ENCODE peak calls at places on chromosomes 13 and 19, in nine cellular contexts. D is spleen; F is brain microvascular endothelial cell; X is CD4-positive, alpha-beta memory T cell; I is Caco-2; U is stomach; J is AG04450; S is sigmoid colon; Q is cardiac fibroblast. H is an unnamed sample.

GRCh38 chr19:51783373-51783772 is 11.6 kb upstream of the FPR3 start:
- DNase-seq in D (no peak), F (peak; percentile 8), X (no peak), I (peak; percentile 7), U (no peak), J (no peak), S (no peak), Q (peak; percentile 51), H (no peak)

GRCh38 chr13:73339086-73339485 is 280.3 kb downstream of the KLF5 start:
- DNase-seq in D (no peak), F (no peak), X (no peak), I (no peak), U (no peak), J (no peak), S (no peak), Q (no peak), H (no peak)

GRCh38 chr19:44003461-44004134 is 841 bp downstream of the ZNF230 start:
- DNase-seq in D (peak; percentile 72), F (no peak), X (no peak), I (peak; percentile 26), U (no peak), J (no peak), S (no peak), Q (peak; percentile 14), H (no peak)

GRCh38 chr19:58304748-58305064 is 471 bp upstream of the ERVK3-1 start:
- DNase-seq in D (no peak), F (no peak), X (no peak), I (no peak), U (no peak), J (no peak), S (no peak), Q (no peak), H (no peak)

GRCh38 chr19:16861875-16862274 is 26.9 kb upstream of the F2RL3 start:
- DNase-seq in D (no peak), F (no peak), X (no peak), I (no peak), U (no peak), J (no peak), S (no peak), Q (no peak), H (no peak)

GRCh38 chr19:18173572-18174294 is at the start of gene IFI30:
- DNase-seq in D (peak; percentile 97), F (no peak), X (peak; percentile 51), I (peak; percentile 64), U (peak; percentile 96), J (no peak), S (peak; percentile 90), Q (peak; percentile 55), H (no peak)

GRCh38 chr19:5059767-5060166 is 90.9 kb downstream of the KDM4B start:
- DNase-seq in D (no peak), F (no peak), X (no peak), I (no peak), U (no peak), J (no peak), S (no peak), Q (no peak), H (no peak)

GRCh38 chr13:26967119-26968038 is 204.2 kb downstream of the USP12 start:
- DNase-seq in D (no peak), F (no peak), X (no peak), I (no peak), U (no peak), J (peak; percentile 24), S (peak; percentile 84), Q (peak; percentile 70), H (no peak)

GRCh38 chr13:110471833-110472162 is 89.7 kb downstream of the RAB20 start:
- DNase-seq in D (peak; percentile 87), F (peak; percentile 86), X (no peak), I (no peak), U (peak; percentile 35), J (no peak), S (peak; percentile 77), Q (peak; percentile 22), H (no peak)
- H3K4me3 ChIP-seq in D (no peak overlapping the region), F (no peak overlapping the region), X (no peak overlapping the region), I (no peak overlapping the region), U (no peak overlapping the region), J (no peak overlapping the region), S (no peak overlapping the region), Q (no peak overlapping the region), H (no peak overlapping the region)

DNA sequence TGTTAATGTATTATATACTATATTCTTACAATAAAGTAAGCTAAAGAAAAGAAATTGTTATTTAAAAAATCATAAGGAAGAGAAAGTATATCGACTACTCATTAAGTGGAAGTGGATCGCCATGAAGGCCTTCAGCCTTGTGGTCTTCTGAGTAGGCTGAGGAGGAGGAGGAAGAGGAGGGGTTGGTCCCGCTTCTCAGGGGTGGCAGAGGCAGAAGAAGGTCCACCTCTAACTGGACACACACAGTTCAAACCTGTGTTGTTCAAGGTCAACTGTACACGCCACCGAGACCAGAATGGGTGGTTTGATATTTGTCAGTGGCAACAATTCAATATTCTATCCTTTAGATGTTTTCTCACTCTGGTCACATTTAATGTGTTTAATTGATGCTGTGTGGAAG is 67.2 kb downstream of the ALOX5AP start:
- DNase-seq in D (no peak), F (no peak), X (no peak), I (no peak), U (no peak), J (no peak), S (peak; percentile 61), Q (no peak), H (no peak)
- H3K4me3 ChIP-seq in D (peak overlapping the region; percentile 22), F (no peak overlapping the region), X (no peak overlapping the region), I (no peak overlapping the region), U (peak overlapping the region; percentile 39), J (no peak overlapping the region), S (peak overlapping the region; percentile 50), Q (no peak overlapping the region), H (no peak overlapping the region)

GRCh38 chr19:10292206-10292788 is 2.5 kb downstream of the ICAM5 start:
- DNase-seq in D (peak; percentile 91), F (no peak), X (peak; percentile 49), I (peak; percentile 92), U (peak; percentile 82), J (no peak), S (peak; percentile 80), Q (peak; percentile 84), H (peak; percentile 30)

GRCh38 chr19:10290876-10291553 is 1.3 kb downstream of the ICAM5 start:
- DNase-seq in D (peak; percentile 88), F (no peak), X (peak; percentile 42), I (peak; percentile 62), U (peak; percentile 48), J (no peak), S (no peak), Q (peak; percentile 56), H (no peak)

GRCh38 chr19:10290439-10290875 is 705 bp downstream of the ICAM5 start:
- DNase-seq in D (no peak), F (no peak), X (no peak), I (peak; percentile 26), U (no peak), J (no peak), S (no peak), Q (no peak), H (no peak)

GRCh38 chr19:10292789-10293636 is 3.3 kb downstream of the ICAM5 start:
- DNase-seq in D (no peak), F (no peak), X (no peak), I (no peak), U (no peak), J (no peak), S (no peak), Q (no peak), H (no peak)

GRCh38 chr19:10291554-10292205 is 1.9 kb downstream of the ICAM5 start:
- DNase-seq in D (no peak), F (no peak), X (no peak), I (no peak), U (no peak), J (no peak), S (peak; percentile 59), Q (no peak), H (no peak)
- H3K4me3 ChIP-seq in D (peak overlapping the region; percentile 44), F (peak overlapping the region; percentile 39), X (peak overlapping the region; percentile 34), I (peak overlapping the region; percentile 48), U (peak overlapping the region; percentile 33), J (peak overlapping the region; percentile 63), S (peak overlapping the region; percentile 36), Q (peak overlapping the region; percentile 51), H (peak overlapping the region; percentile 60)

GRCh38 chr13:98997051-98997730 is 19.3 kb upstream of the DOCK9 start:
- DNase-seq in D (no peak), F (no peak), X (no peak), I (no peak), U (no peak), J (no peak), S (no peak), Q (no peak), H (no peak)

GRCh38 chr13:98997738-98998641 is 20.1 kb upstream of the DOCK9 start:
- DNase-seq in D (no peak), F (no peak), X (no peak), I (no peak), U (no peak), J (no peak), S (no peak), Q (no peak), H (peak; percentile 56)

GRCh38 chr13:98999635-98999952 is 21.7 kb upstream of the DOCK9 start:
- DNase-seq in D (no peak), F (no peak), X (no peak), I (no peak), U (no peak), J (no peak), S (no peak), Q (peak; percentile 73), H (no peak)

GRCh38 chr13:99000137-99000536 is 22.3 kb upstream of the DOCK9 start:
- DNase-seq in D (no peak), F (no peak), X (no peak), I (no peak), U (no peak), J (no peak), S (no peak), Q (no peak), H (no peak)

GRCh38 chr13:98998831-98999634 is 21.2 kb upstream of the DOCK9 start:
- DNase-seq in D (no peak), F (no peak), X (peak; percentile 57), I (no peak), U (no peak), J (no peak), S (no peak), Q (no peak), H (no peak)
- H3K4me3 ChIP-seq in D (no peak overlapping the region), F (no peak overlapping the region), X (no peak overlapping the region), I (no peak overlapping the region), U (no peak overlapping the region), J (no peak overlapping the region), S (no peak overlapping the region), Q (no peak overlapping the region), H (no peak overlapping the region)

GRCh38 chr19:12647490-12648071 is 19.0 kb downstream of the MAN2B1 start:
- DNase-seq in D (peak; percentile 85), F (peak; percentile 16), X (no peak), I (no peak), U (peak; percentile 82), J (no peak), S (peak; percentile 83), Q (peak; percentile 42), H (no peak)
- H3K4me3 ChIP-seq in D (peak overlapping the region; percentile 17), F (no peak overlapping the region), X (no peak overlapping the region), I (no peak overlapping the region), U (peak overlapping the region; percentile 44), J (no peak overlapping the region), S (peak overlapping the region; percentile 43), Q (no peak overlapping the region), H (peak overlapping the region; percentile 27)